ENCODE peak calls at places on chromosomes 11 and 22, in nine cellular contexts. One of them, this sample, is unnamed.

GRCh38 chr11:77400306-77400705 is 73.6 kb downstream of the PAK1 start:
- DNase-seq in activated CD4-positive, alpha-beta T cell treated with anti-CD3 and anti-CD28 coated beads, Interleukin-2, amount 50 U/mL, for 48 hours: no peak
- DNase-seq in A549: no peak
- DNase-seq in ELR: no peak
- DNase-seq in activated T-helper 2 cell treated with anti-CD3 and anti-CD28 coated beads, Interferon-gamma antibody, Interleukin-2, Interleukin-4, amounts not matched to agents 10 μg/mL and 5 μg/mL and 100 μg/mL, durations not matched to agents 14 hours and 24 hours and 36 hours: no peak
- DNase-seq in glutamatergic neuron: no peak
- DNase-seq in EH: no peak
- DNase-seq in EL: no peak
- DNase-seq in NCI-H2029: no peak
- DNase-seq in this sample: no peak

GRCh38 chr11:69899957-69900821 is 81.0 kb upstream of the FGF3 start:
- DNase-seq in activated CD4-positive, alpha-beta T cell treated with anti-CD3 and anti-CD28 coated beads, Interleukin-2, amount 50 U/mL, for 48 hours: no peak
- DNase-seq in A549: no peak
- DNase-seq in ELR: peak
- DNase-seq in activated T-helper 2 cell treated with anti-CD3 and anti-CD28 coated beads, Interferon-gamma antibody, Interleukin-2, Interleukin-4, amounts not matched to agents 10 μg/mL and 5 μg/mL and 100 μg/mL, durations not matched to agents 14 hours and 24 hours and 36 hours: no peak
- DNase-seq in glutamatergic neuron: peak
- DNase-seq in EH: peak
- DNase-seq in EL: peak
- DNase-seq in NCI-H2029: no peak
- DNase-seq in this sample: peak

GRCh38 chr11:112902411-112903011 is 58.7 kb upstream of the NCAM1 start:
- DNase-seq in activated CD4-positive, alpha-beta T cell treated with anti-CD3 and anti-CD28 coated beads, Interleukin-2, amount 50 U/mL, for 48 hours: no peak
- DNase-seq in A549: no peak
- DNase-seq in ELR: no peak
- DNase-seq in activated T-helper 2 cell treated with anti-CD3 and anti-CD28 coated beads, Interferon-gamma antibody, Interleukin-2, Interleukin-4, amounts not matched to agents 10 μg/mL and 5 μg/mL and 100 μg/mL, durations not matched to agents 14 hours and 24 hours and 36 hours: no peak
- DNase-seq in glutamatergic neuron: no peak
- DNase-seq in EH: no peak
- DNase-seq in EL: no peak
- DNase-seq in NCI-H2029: no peak
- DNase-seq in this sample: no peak

GRCh38 chr11:15688351-15688792 is 573.6 kb downstream of the INSC start:
- DNase-seq in activated CD4-positive, alpha-beta T cell treated with anti-CD3 and anti-CD28 coated beads, Interleukin-2, amount 50 U/mL, for 48 hours: no peak
- DNase-seq in A549: no peak
- DNase-seq in ELR: peak
- DNase-seq in activated T-helper 2 cell treated with anti-CD3 and anti-CD28 coated beads, Interferon-gamma antibody, Interleukin-2, Interleukin-4, amounts not matched to agents 10 μg/mL and 5 μg/mL and 100 μg/mL, durations not matched to agents 14 hours and 24 hours and 36 hours: no peak
- DNase-seq in glutamatergic neuron: no peak
- DNase-seq in EH: no peak
- DNase-seq in EL: no peak
- DNase-seq in NCI-H2029: no peak
- DNase-seq in this sample: no peak

GRCh38 chr11:110085255-110085838 is 7.8 kb upstream of the ZC3H12C start:
- DNase-seq in activated CD4-positive, alpha-beta T cell treated with anti-CD3 and anti-CD28 coated beads, Interleukin-2, amount 50 U/mL, for 48 hours: no peak
- DNase-seq in A549: no peak
- DNase-seq in ELR: no peak
- DNase-seq in activated T-helper 2 cell treated with anti-CD3 and anti-CD28 coated beads, Interferon-gamma antibody, Interleukin-2, Interleukin-4, amounts not matched to agents 10 μg/mL and 5 μg/mL and 100 μg/mL, durations not matched to agents 14 hours and 24 hours and 36 hours: no peak
- DNase-seq in glutamatergic neuron: no peak
- DNase-seq in EH: no peak
- DNase-seq in EL: no peak
- DNase-seq in NCI-H2029: no peak
- DNase-seq in this sample: no peak

GRCh38 chr11:32891657-32892354 is 805 bp upstream of the QSER1 start:
- DNase-seq in activated CD4-positive, alpha-beta T cell treated with anti-CD3 and anti-CD28 coated beads, Interleukin-2, amount 50 U/mL, for 48 hours: peak
- DNase-seq in A549: peak
- DNase-seq in ELR: peak
- DNase-seq in activated T-helper 2 cell treated with anti-CD3 and anti-CD28 coated beads, Interferon-gamma antibody, Interleukin-2, Interleukin-4, amounts not matched to agents 10 μg/mL and 5 μg/mL and 100 μg/mL, durations not matched to agents 14 hours and 24 hours and 36 hours: no peak
- DNase-seq in glutamatergic neuron: no peak
- DNase-seq in EH: peak
- DNase-seq in EL: peak
- DNase-seq in NCI-H2029: no peak
- DNase-seq in this sample: peak

GRCh38 chr22:29044657-29045176 is 16.9 kb downstream of the C22orf31 start:
- DNase-seq in activated CD4-positive, alpha-beta T cell treated with anti-CD3 and anti-CD28 coated beads, Interleukin-2, amount 50 U/mL, for 48 hours: no peak
- DNase-seq in A549: no peak
- DNase-seq in ELR: peak
- DNase-seq in activated T-helper 2 cell treated with anti-CD3 and anti-CD28 coated beads, Interferon-gamma antibody, Interleukin-2, Interleukin-4, amounts not matched to agents 10 μg/mL and 5 μg/mL and 100 μg/mL, durations not matched to agents 14 hours and 24 hours and 36 hours: no peak
- DNase-seq in glutamatergic neuron: no peak
- DNase-seq in EH: peak
- DNase-seq in EL: peak
- DNase-seq in NCI-H2029: no peak
- DNase-seq in this sample: no peak

GRCh38 chr11:37942081-37942480 is 1344.0 kb upstream of the RAG2 start:
- DNase-seq in activated CD4-positive, alpha-beta T cell treated with anti-CD3 and anti-CD28 coated beads, Interleukin-2, amount 50 U/mL, for 48 hours: no peak
- DNase-seq in A549: no peak
- DNase-seq in ELR: no peak
- DNase-seq in activated T-helper 2 cell treated with anti-CD3 and anti-CD28 coated beads, Interferon-gamma antibody, Interleukin-2, Interleukin-4, amounts not matched to agents 10 μg/mL and 5 μg/mL and 100 μg/mL, durations not matched to agents 14 hours and 24 hours and 36 hours: no peak
- DNase-seq in glutamatergic neuron: no peak
- DNase-seq in EH: peak
- DNase-seq in EL: peak
- DNase-seq in NCI-H2029: no peak
- DNase-seq in this sample: no peak

GRCh38 chr11:116334596-116334995 is 438.2 kb downstream of the BUD13 start:
- DNase-seq in activated CD4-positive, alpha-beta T cell treated with anti-CD3 and anti-CD28 coated beads, Interleukin-2, amount 50 U/mL, for 48 hours: no peak
- DNase-seq in A549: no peak
- DNase-seq in ELR: no peak
- DNase-seq in activated T-helper 2 cell treated with anti-CD3 and anti-CD28 coated beads, Interferon-gamma antibody, Interleukin-2, Interleukin-4, amounts not matched to agents 10 μg/mL and 5 μg/mL and 100 μg/mL, durations not matched to agents 14 hours and 24 hours and 36 hours: no peak
- DNase-seq in glutamatergic neuron: no peak
- DNase-seq in EH: no peak
- DNase-seq in EL: no peak
- DNase-seq in NCI-H2029: no peak
- DNase-seq in this sample: no peak

GRCh38 chr11:46553746-46554204 is 40.0 kb downstream of the AMBRA1 start:
- DNase-seq in activated CD4-positive, alpha-beta T cell treated with anti-CD3 and anti-CD28 coated beads, Interleukin-2, amount 50 U/mL, for 48 hours: no peak
- DNase-seq in A549: peak
- DNase-seq in ELR: peak
- DNase-seq in activated T-helper 2 cell treated with anti-CD3 and anti-CD28 coated beads, Interferon-gamma antibody, Interleukin-2, Interleukin-4, amounts not matched to agents 10 μg/mL and 5 μg/mL and 100 μg/mL, durations not matched to agents 14 hours and 24 hours and 36 hours: no peak
- DNase-seq in glutamatergic neuron: no peak
- DNase-seq in EH: peak
- DNase-seq in EL: no peak
- DNase-seq in NCI-H2029: no peak
- DNase-seq in this sample: peak

GRCh38 chr11:112219476-112220232 is 6.6 kb upstream of the PTS start:
- DNase-seq in activated CD4-positive, alpha-beta T cell treated with anti-CD3 and anti-CD28 coated beads, Interleukin-2, amount 50 U/mL, for 48 hours: peak
- DNase-seq in A549: peak
- DNase-seq in ELR: peak
- DNase-seq in activated T-helper 2 cell treated with anti-CD3 and anti-CD28 coated beads, Interferon-gamma antibody, Interleukin-2, Interleukin-4, amounts not matched to agents 10 μg/mL and 5 μg/mL and 100 μg/mL, durations not matched to agents 14 hours and 24 hours and 36 hours: peak
- DNase-seq in glutamatergic neuron: no peak
- DNase-seq in EH: peak
- DNase-seq in EL: peak
- DNase-seq in NCI-H2029: peak
- DNase-seq in this sample: peak

GRCh38 chr11:43904737-43905515 is 24.3 kb downstream of the ALKBH3 start:
- DNase-seq in activated CD4-positive, alpha-beta T cell treated with anti-CD3 and anti-CD28 coated beads, Interleukin-2, amount 50 U/mL, for 48 hours: no peak
- DNase-seq in A549: no peak
- DNase-seq in ELR: no peak
- DNase-seq in activated T-helper 2 cell treated with anti-CD3 and anti-CD28 coated beads, Interferon-gamma antibody, Interleukin-2, Interleukin-4, amounts not matched to agents 10 μg/mL and 5 μg/mL and 100 μg/mL, durations not matched to agents 14 hours and 24 hours and 36 hours: no peak
- DNase-seq in glutamatergic neuron: no peak
- DNase-seq in EH: peak
- DNase-seq in EL: no peak
- DNase-seq in NCI-H2029: no peak
- DNase-seq in this sample: no peak

GRCh38 chr22:28222976-28223375 is 303.9 kb upstream of the PITPNB start:
- DNase-seq in activated CD4-positive, alpha-beta T cell treated with anti-CD3 and anti-CD28 coated beads, Interleukin-2, amount 50 U/mL, for 48 hours: no peak
- DNase-seq in A549: no peak
- DNase-seq in ELR: peak
- DNase-seq in activated T-helper 2 cell treated with anti-CD3 and anti-CD28 coated beads, Interferon-gamma antibody, Interleukin-2, Interleukin-4, amounts not matched to agents 10 μg/mL and 5 μg/mL and 100 μg/mL, durations not matched to agents 14 hours and 24 hours and 36 hours: no peak
- DNase-seq in glutamatergic neuron: no peak
- DNase-seq in EH: peak
- DNase-seq in EL: peak
- DNase-seq in NCI-H2029: no peak
- DNase-seq in this sample: no peak

GRCh38 chr11:19055016-19055415 is 5.5 kb downstream of the MRGPRX2 start:
- DNase-seq in activated CD4-positive, alpha-beta T cell treated with anti-CD3 and anti-CD28 coated beads, Interleukin-2, amount 50 U/mL, for 48 hours: no peak
- DNase-seq in A549: no peak
- DNase-seq in ELR: no peak
- DNase-seq in activated T-helper 2 cell treated with anti-CD3 and anti-CD28 coated beads, Interferon-gamma antibody, Interleukin-2, Interleukin-4, amounts not matched to agents 10 μg/mL and 5 μg/mL and 100 μg/mL, durations not matched to agents 14 hours and 24 hours and 36 hours: no peak
- DNase-seq in glutamatergic neuron: no peak
- DNase-seq in EH: no peak
- DNase-seq in EL: no peak
- DNase-seq in NCI-H2029: no peak
- DNase-seq in this sample: no peak

GRCh38 chr11:37496196-37496595 is 898.2 kb upstream of the RAG2 start:
- DNase-seq in activated CD4-positive, alpha-beta T cell treated with anti-CD3 and anti-CD28 coated beads, Interleukin-2, amount 50 U/mL, for 48 hours: no peak
- DNase-seq in A549: no peak
- DNase-seq in ELR: peak
- DNase-seq in activated T-helper 2 cell treated with anti-CD3 and anti-CD28 coated beads, Interferon-gamma antibody, Interleukin-2, Interleukin-4, amounts not matched to agents 10 μg/mL and 5 μg/mL and 100 μg/mL, durations not matched to agents 14 hours and 24 hours and 36 hours: no peak
- DNase-seq in glutamatergic neuron: no peak
- DNase-seq in EH: peak
- DNase-seq in EL: peak
- DNase-seq in NCI-H2029: no peak
- DNase-seq in this sample: no peak

GRCh38 chr11:113475160-113475761 is at the start of gene DRD2:
- DNase-seq in activated CD4-positive, alpha-beta T cell treated with anti-CD3 and anti-CD28 coated beads, Interleukin-2, amount 50 U/mL, for 48 hours: no peak
- DNase-seq in A549: no peak
- DNase-seq in ELR: no peak
- DNase-seq in activated T-helper 2 cell treated with anti-CD3 and anti-CD28 coated beads, Interferon-gamma antibody, Interleukin-2, Interleukin-4, amounts not matched to agents 10 μg/mL and 5 μg/mL and 100 μg/mL, durations not matched to agents 14 hours and 24 hours and 36 hours: no peak
- DNase-seq in glutamatergic neuron: peak
- DNase-seq in EH: no peak
- DNase-seq in EL: no peak
- DNase-seq in NCI-H2029: no peak
- DNase-seq in this sample: no peak

GRCh38 chr22:23777776-23778575 is 5.3 kb downstream of the MMP11 start:
- DNase-seq in activated CD4-positive, alpha-beta T cell treated with anti-CD3 and anti-CD28 coated beads, Interleukin-2, amount 50 U/mL, for 48 hours: no peak
- DNase-seq in A549: no peak
- DNase-seq in ELR: no peak
- DNase-seq in activated T-helper 2 cell treated with anti-CD3 and anti-CD28 coated beads, Interferon-gamma antibody, Interleukin-2, Interleukin-4, amounts not matched to agents 10 μg/mL and 5 μg/mL and 100 μg/mL, durations not matched to agents 14 hours and 24 hours and 36 hours: no peak
- DNase-seq in glutamatergic neuron: no peak
- DNase-seq in EH: no peak
- DNase-seq in EL: no peak
- DNase-seq in NCI-H2029: no peak
- DNase-seq in this sample: no peak

GRCh38 chr11:71133946-71134345 is 118.4 kb downstream of the SHANK2 start:
- DNase-seq in activated CD4-positive, alpha-beta T cell treated with anti-CD3 and anti-CD28 coated beads, Interleukin-2, amount 50 U/mL, for 48 hours: no peak
- DNase-seq in A549: no peak
- DNase-seq in ELR: no peak
- DNase-seq in activated T-helper 2 cell treated with anti-CD3 and anti-CD28 coated beads, Interferon-gamma antibody, Interleukin-2, Interleukin-4, amounts not matched to agents 10 μg/mL and 5 μg/mL and 100 μg/mL, durations not matched to agents 14 hours and 24 hours and 36 hours: no peak
- DNase-seq in glutamatergic neuron: no peak
- DNase-seq in EH: no peak
- DNase-seq in EL: no peak
- DNase-seq in NCI-H2029: no peak
- DNase-seq in this sample: no peak

GRCh38 chr11:17498058-17498457 is 21.4 kb upstream of the ABCC8 start:
- DNase-seq in activated CD4-positive, alpha-beta T cell treated with anti-CD3 and anti-CD28 coated beads, Interleukin-2, amount 50 U/mL, for 48 hours: no peak
- DNase-seq in A549: no peak
- DNase-seq in ELR: no peak
- DNase-seq in activated T-helper 2 cell treated with anti-CD3 and anti-CD28 coated beads, Interferon-gamma antibody, Interleukin-2, Interleukin-4, amounts not matched to agents 10 μg/mL and 5 μg/mL and 100 μg/mL, durations not matched to agents 14 hours and 24 hours and 36 hours: no peak
- DNase-seq in glutamatergic neuron: no peak
- DNase-seq in EH: no peak
- DNase-seq in EL: no peak
- DNase-seq in NCI-H2029: peak
- DNase-seq in this sample: no peak

GRCh38 chr22:35766654-35767580 is 49.2 kb downstream of the APOL5 start:
- DNase-seq in activated CD4-positive, alpha-beta T cell treated with anti-CD3 and anti-CD28 coated beads, Interleukin-2, amount 50 U/mL, for 48 hours: no peak
- DNase-seq in A549: no peak
- DNase-seq in ELR: no peak
- DNase-seq in activated T-helper 2 cell treated with anti-CD3 and anti-CD28 coated beads, Interferon-gamma antibody, Interleukin-2, Interleukin-4, amounts not matched to agents 10 μg/mL and 5 μg/mL and 100 μg/mL, durations not matched to agents 14 hours and 24 hours and 36 hours: no peak
- DNase-seq in glutamatergic neuron: no peak
- DNase-seq in EH: peak
- DNase-seq in EL: no peak
- DNase-seq in NCI-H2029: no peak
- DNase-seq in this sample: no peak

GRCh38 chr11:82398300-82398815 is 335.3 kb downstream of the FAM181B start:
- DNase-seq in activated CD4-positive, alpha-beta T cell treated with anti-CD3 and anti-CD28 coated beads, Interleukin-2, amount 50 U/mL, for 48 hours: no peak
- DNase-seq in A549: no peak
- DNase-seq in ELR: no peak
- DNase-seq in activated T-helper 2 cell treated with anti-CD3 and anti-CD28 coated beads, Interferon-gamma antibody, Interleukin-2, Interleukin-4, amounts not matched to agents 10 μg/mL and 5 μg/mL and 100 μg/mL, durations not matched to agents 14 hours and 24 hours and 36 hours: no peak
- DNase-seq in glutamatergic neuron: no peak
- DNase-seq in EH: no peak
- DNase-seq in EL: no peak
- DNase-seq in NCI-H2029: no peak
- DNase-seq in this sample: no peak

GRCh38 chr22:48754611-48755331 is 1072.9 kb downstream of the BRD1 start:
- DNase-seq in activated CD4-positive, alpha-beta T cell treated with anti-CD3 and anti-CD28 coated beads, Interleukin-2, amount 50 U/mL, for 48 hours: no peak
- DNase-seq in A549: no peak
- DNase-seq in ELR: no peak
- DNase-seq in activated T-helper 2 cell treated with anti-CD3 and anti-CD28 coated beads, Interferon-gamma antibody, Interleukin-2, Interleukin-4, amounts not matched to agents 10 μg/mL and 5 μg/mL and 100 μg/mL, durations not matched to agents 14 hours and 24 hours and 36 hours: peak
- DNase-seq in glutamatergic neuron: peak
- DNase-seq in EH: no peak
- DNase-seq in EL: no peak
- DNase-seq in NCI-H2029: no peak
- DNase-seq in this sample: no peak

GRCh38 chr22:21047730-21048129 is 2.0 kb downstream of the LRRC74B start:
- DNase-seq in activated CD4-positive, alpha-beta T cell treated with anti-CD3 and anti-CD28 coated beads, Interleukin-2, amount 50 U/mL, for 48 hours: no peak
- DNase-seq in A549: no peak
- DNase-seq in ELR: no peak
- DNase-seq in activated T-helper 2 cell treated with anti-CD3 and anti-CD28 coated beads, Interferon-gamma antibody, Interleukin-2, Interleukin-4, amounts not matched to agents 10 μg/mL and 5 μg/mL and 100 μg/mL, durations not matched to agents 14 hours and 24 hours and 36 hours: no peak
- DNase-seq in glutamatergic neuron: peak
- DNase-seq in EH: no peak
- DNase-seq in EL: no peak
- DNase-seq in NCI-H2029: no peak
- DNase-seq in this sample: no peak

GRCh38 chr11:19651654-19652053 is 61.0 kb upstream of the NAV2 start:
- DNase-seq in activated CD4-positive, alpha-beta T cell treated with anti-CD3 and anti-CD28 coated beads, Interleukin-2, amount 50 U/mL, for 48 hours: no peak
- DNase-seq in A549: no peak
- DNase-seq in ELR: peak
- DNase-seq in activated T-helper 2 cell treated with anti-CD3 and anti-CD28 coated beads, Interferon-gamma antibody, Interleukin-2, Interleukin-4, amounts not matched to agents 10 μg/mL and 5 μg/mL and 100 μg/mL, durations not matched to agents 14 hours and 24 hours and 36 hours: no peak
- DNase-seq in glutamatergic neuron: no peak
- DNase-seq in EH: peak
- DNase-seq in EL: no peak
- DNase-seq in NCI-H2029: no peak
- DNase-seq in this sample: no peak

GRCh38 chr11:67437082-67437821 is at the start of gene PTPRCAP:
- DNase-seq in activated CD4-positive, alpha-beta T cell treated with anti-CD3 and anti-CD28 coated beads, Interleukin-2, amount 50 U/mL, for 48 hours: peak
- DNase-seq in A549: no peak
- DNase-seq in ELR: no peak
- DNase-seq in activated T-helper 2 cell treated with anti-CD3 and anti-CD28 coated beads, Interferon-gamma antibody, Interleukin-2, Interleukin-4, amounts not matched to agents 10 μg/mL and 5 μg/mL and 100 μg/mL, durations not matched to agents 14 hours and 24 hours and 36 hours: peak
- DNase-seq in glutamatergic neuron: no peak
- DNase-seq in EH: no peak
- DNase-seq in EL: no peak
- DNase-seq in NCI-H2029: no peak
- DNase-seq in this sample: no peak

GRCh38 chr22:44723801-44724200 is 21.8 kb downstream of the PRR5 start:
- DNase-seq in activated CD4-positive, alpha-beta T cell treated with anti-CD3 and anti-CD28 coated beads, Interleukin-2, amount 50 U/mL, for 48 hours: no peak
- DNase-seq in A549: peak
- DNase-seq in ELR: peak
- DNase-seq in activated T-helper 2 cell treated with anti-CD3 and anti-CD28 coated beads, Interferon-gamma antibody, Interleukin-2, Interleukin-4, amounts not matched to agents 10 μg/mL and 5 μg/mL and 100 μg/mL, durations not matched to agents 14 hours and 24 hours and 36 hours: no peak
- DNase-seq in glutamatergic neuron: no peak
- DNase-seq in EH: peak
- DNase-seq in EL: peak
- DNase-seq in NCI-H2029: no peak
- DNase-seq in this sample: no peak

GRCh38 chr11:124801636-124802312 is 1.6 kb upstream of the MSANTD2 start:
- DNase-seq in activated CD4-positive, alpha-beta T cell treated with anti-CD3 and anti-CD28 coated beads, Interleukin-2, amount 50 U/mL, for 48 hours: no peak
- DNase-seq in A549: no peak
- DNase-seq in ELR: no peak
- DNase-seq in activated T-helper 2 cell treated with anti-CD3 and anti-CD28 coated beads, Interferon-gamma antibody, Interleukin-2, Interleukin-4, amounts not matched to agents 10 μg/mL and 5 μg/mL and 100 μg/mL, durations not matched to agents 14 hours and 24 hours and 36 hours: no peak
- DNase-seq in glutamatergic neuron: no peak
- DNase-seq in EH: peak
- DNase-seq in EL: peak
- DNase-seq in NCI-H2029: no peak
- DNase-seq in this sample: no peak

GRCh38 chr11:8292351-8292750 is 28.7 kb upstream of the LMO1 start:
- DNase-seq in activated CD4-positive, alpha-beta T cell treated with anti-CD3 and anti-CD28 coated beads, Interleukin-2, amount 50 U/mL, for 48 hours: no peak
- DNase-seq in A549: no peak
- DNase-seq in ELR: no peak
- DNase-seq in activated T-helper 2 cell treated with anti-CD3 and anti-CD28 coated beads, Interferon-gamma antibody, Interleukin-2, Interleukin-4, amounts not matched to agents 10 μg/mL and 5 μg/mL and 100 μg/mL, durations not matched to agents 14 hours and 24 hours and 36 hours: no peak
- DNase-seq in glutamatergic neuron: no peak
- DNase-seq in EH: no peak
- DNase-seq in EL: no peak
- DNase-seq in NCI-H2029: no peak
- DNase-seq in this sample: no peak

GRCh38 chr11:101862410-101863233 is 52.2 kb upstream of the CEP126 start:
- DNase-seq in activated CD4-positive, alpha-beta T cell treated with anti-CD3 and anti-CD28 coated beads, Interleukin-2, amount 50 U/mL, for 48 hours: no peak
- DNase-seq in A549: peak
- DNase-seq in ELR: peak
- DNase-seq in activated T-helper 2 cell treated with anti-CD3 and anti-CD28 coated beads, Interferon-gamma antibody, Interleukin-2, Interleukin-4, amounts not matched to agents 10 μg/mL and 5 μg/mL and 100 μg/mL, durations not matched to agents 14 hours and 24 hours and 36 hours: no peak
- DNase-seq in glutamatergic neuron: peak
- DNase-seq in EH: peak
- DNase-seq in EL: peak
- DNase-seq in NCI-H2029: no peak
- DNase-seq in this sample: peak

GRCh38 chr22:47620391-47620790 is 857.9 kb downstream of the TBC1D22A start:
- DNase-seq in activated CD4-positive, alpha-beta T cell treated with anti-CD3 and anti-CD28 coated beads, Interleukin-2, amount 50 U/mL, for 48 hours: no peak
- DNase-seq in A549: no peak
- DNase-seq in ELR: no peak
- DNase-seq in activated T-helper 2 cell treated with anti-CD3 and anti-CD28 coated beads, Interferon-gamma antibody, Interleukin-2, Interleukin-4, amounts not matched to agents 10 μg/mL and 5 μg/mL and 100 μg/mL, durations not matched to agents 14 hours and 24 hours and 36 hours: no peak
- DNase-seq in glutamatergic neuron: no peak
- DNase-seq in EH: no peak
- DNase-seq in EL: no peak
- DNase-seq in NCI-H2029: no peak
- DNase-seq in this sample: no peak

GRCh38 chr11:38384568-38384967 is 1786.5 kb upstream of the RAG2 start:
- DNase-seq in activated CD4-positive, alpha-beta T cell treated with anti-CD3 and anti-CD28 coated beads, Interleukin-2, amount 50 U/mL, for 48 hours: no peak
- DNase-seq in A549: no peak
- DNase-seq in ELR: peak
- DNase-seq in activated T-helper 2 cell treated with anti-CD3 and anti-CD28 coated beads, Interferon-gamma antibody, Interleukin-2, Interleukin-4, amounts not matched to agents 10 μg/mL and 5 μg/mL and 100 μg/mL, durations not matched to agents 14 hours and 24 hours and 36 hours: no peak
- DNase-seq in glutamatergic neuron: no peak
- DNase-seq in EH: no peak
- DNase-seq in EL: peak
- DNase-seq in NCI-H2029: no peak
- DNase-seq in this sample: no peak

This sample was measured in HuH-7.5.